ENCODE peak calls at places on chromosomes 1 and 21, in seven cellular contexts. A is midbrain, P is tibial artery, M is type B pancreatic cell, F is NCI-H446 treated with DMSO at 0.1 percent for 48 hours, D is NCI-H1417, Z is GM23248. L is an unnamed sample.

GRCh38 chr1:233170741-233171140 is 124.8 kb downstream of the PCNX2 start:
- DNase-seq in D (no peak), Z (no peak), P (no peak), F (no peak), A (no peak), M (no peak), L (no peak)

GRCh38 chr1:28139033-28139712 is 37.3 kb downstream of the PTAFR start:
- DNase-seq in Z (peak), F (no peak), D (no peak), A (no peak), M (no peak), P (peak), L (no peak)

GRCh38 chr1:112177314-112177713 is 187.8 kb upstream of the KCND3 start:
- DNase-seq in D (no peak), M (no peak), P (no peak), A (no peak), F (no peak), Z (no peak), L (no peak)

GRCh38 chr1:184941735-184942134 is 32.6 kb downstream of the NIBAN1 start:
- DNase-seq in Z (no peak), F (no peak), A (no peak), D (no peak), M (no peak), P (no peak), L (no peak)

GRCh38 chr1:54699936-54700525 is 15.6 kb upstream of the TTC4 start:
- DNase-seq in P (no peak), F (no peak), M (no peak), A (no peak), D (no peak), Z (no peak), L (no peak)

GRCh38 chr21:38610573-38611251 is 112.4 kb upstream of the ERG start:
- DNase-seq in F (no peak), M (no peak), P (no peak), A (no peak), D (no peak), Z (no peak), L (no peak)

GRCh38 chr1:174344162-174344561 is 103.6 kb upstream of the GPR52 start:
- DNase-seq in A (no peak), F (no peak), D (no peak), P (no peak), M (no peak), Z (no peak), L (no peak)

GRCh38 chr21:39086547-39086946 is 96.7 kb downstream of the PSMG1 start:
- DNase-seq in Z (no peak), F (no peak), P (no peak), D (no peak), A (no peak), M (no peak), L (no peak)

GRCh38 chr1:206682111-206682510 is 2.6 kb upstream of the MAPKAPK2 start:
- DNase-seq in Z (no peak), F (no peak), D (no peak), A (no peak), P (no peak), M (no peak), L (no peak)

GRCh38 chr1:190179817-190180216 is 297.8 kb downstream of the BRINP3 start:
- DNase-seq in A (no peak), M (no peak), D (no peak), P (no peak), Z (no peak), F (no peak), L (no peak)

GRCh38 chr1:2554621-2555387 is 1.4 kb upstream of the TNFRSF14 start:
- DNase-seq in F (no peak), A (no peak), P (no peak), M (no peak), D (no peak), Z (no peak), L (no peak)

GRCh38 chr1:247079141-247079874 is 697 bp upstream of the ZNF670 start:
- DNase-seq in P (no peak), A (no peak), Z (no peak), D (no peak), M (no peak), F (no peak), L (no peak)

L was measured in NT2/D1.